ENCODE peak calls at places on chromosome 1, in five cellular contexts. M is SK-N-SH, Z is stomach, C is mesenchymal stem cell, I is SJSA1. N is an unnamed sample.
A peak's percentile ranks its signal among the peaks of the same experiment; 100 is the strongest.

GRCh38 chr1:161816201-161816600 is 50.1 kb downstream of the ATF6 start:
- DNase-seq in M (peak; percentile 3), Z (no peak), C (peak; percentile 77), I (no peak), N (no peak)

GRCh38 chr1:173195596-173196088 is 11.5 kb downstream of the TNFSF4 start:
- DNase-seq in M (no peak), Z (no peak), C (no peak), I (no peak), N (no peak)

GRCh38 chr1:28056129-28056925 is 32.1 kb downstream of the EYA3 start:
- DNase-seq in M (no peak), Z (no peak), C (no peak), I (no peak), N (no peak)

GRCh38 chr1:54016343-54017282 is 1.4 kb downstream of the LDLRAD1 start:
- DNase-seq in M (peak; percentile 17), Z (peak; percentile 71), C (peak; percentile 80), I (peak; percentile 61), N (no peak)

GRCh38 chr1:33256701-33257387 is 552 bp downstream of the ZNF362 start:
- DNase-seq in M (no peak), Z (peak; percentile 78), C (peak; percentile 84), I (peak; percentile 92), N (peak; percentile 64)

GRCh38 chr1:27940297-27940696 is 5.5 kb downstream of the SMPDL3B start:
- DNase-seq in M (peak; percentile 53), Z (peak; percentile 59), C (peak; percentile 14), I (no peak), N (no peak)

GRCh38 chr1:15201221-15201620 is 45.8 kb upstream of the FHAD1 start:
- DNase-seq in M (no peak), Z (no peak), C (no peak), I (no peak), N (no peak)

GRCh38 chr1:14924455-14925325 is 228.9 kb upstream of the TMEM51 start:
- DNase-seq in M (peak; percentile 90), Z (peak; percentile 57), C (peak; percentile 82), I (no peak), N (no peak)

GRCh38 chr1:52237430-52237829 is 95.5 kb downstream of the ZFYVE9 start:
- DNase-seq in M (no peak), Z (no peak), C (peak; percentile 74), I (no peak), N (peak; percentile 11)

GRCh38 chr1:31897534-31898100 is 40.6 kb downstream of the PTP4A2 start:
- DNase-seq in M (peak; percentile 55), Z (no peak), C (no peak), I (no peak), N (no peak)

GRCh38 chr1:94768046-94768445 is 52.1 kb upstream of the SLC44A3 start:
- DNase-seq in M (no peak), Z (no peak), C (no peak), I (no peak), N (no peak)

GRCh38 chr1:203327684-203328457 is 22.6 kb downstream of the BTG2 start:
- DNase-seq in M (peak; percentile 83), Z (peak; percentile 66), C (peak; percentile 68), I (peak; percentile 53), N (no peak)

GRCh38 chr1:231390071-231390470 is 32.0 kb downstream of the EGLN1 start:
- DNase-seq in M (no peak), Z (no peak), C (peak; percentile 69), I (no peak), N (no peak)

GRCh38 chr1:45999507-45999906 is 132.9 kb downstream of the PIK3R3 start:
- DNase-seq in M (no peak), Z (no peak), C (no peak), I (no peak), N (no peak)

GRCh38 chr1:160097196-160097910 is 1.1 kb downstream of the IGSF8 start:
- DNase-seq in M (no peak), Z (no peak), C (no peak), I (no peak), N (no peak)

GRCh38 chr1:99268021-99268420 is 3.7 kb downstream of the PLPPR4 start:
- DNase-seq in M (no peak), Z (no peak), C (no peak), I (no peak), N (no peak)

GRCh38 chr1:161153682-161154337 is at the start of gene UFC1:
- DNase-seq in M (peak; percentile 79), Z (peak; percentile 80), C (peak; percentile 95), I (peak; percentile 85), N (peak; percentile 75)

GRCh38 chr1:156480411-156481192 is 20.0 kb downstream of the MEF2D start:
- DNase-seq in M (peak; percentile 84), Z (peak; percentile 71), C (peak; percentile 63), I (no peak), N (no peak)

GRCh38 chr1:10980094-10980577 is 32.3 kb upstream of the TARDBP start:
- DNase-seq in M (no peak), Z (peak; percentile 88), C (peak; percentile 38), I (no peak), N (peak; percentile 32)

GRCh38 chr1:201945157-201945556 is 1.2 kb downstream of the LMOD1 start:
- DNase-seq in M (no peak), Z (no peak), C (peak; percentile 26), I (no peak), N (no peak)

GRCh38 chr1:83694449-83694848 is 304.5 kb downstream of the TTLL7 start:
- DNase-seq in M (no peak), Z (no peak), C (no peak), I (no peak), N (no peak)

GRCh38 chr1:33181038-33181861 is 593 bp downstream of the TRIM62 start:
- DNase-seq in M (peak; percentile 81), Z (peak; percentile 40), C (peak; percentile 79), I (peak; percentile 73), N (no peak)

GRCh38 chr1:74485622-74486021 is 26.8 kb downstream of the LRRC53 start:
- DNase-seq in M (no peak), Z (no peak), C (no peak), I (no peak), N (no peak)

GRCh38 chr1:193705473-193706074 is 519.2 kb upstream of the B3GALT2 start:
- DNase-seq in M (no peak), Z (no peak), C (peak; percentile 38), I (no peak), N (no peak)

GRCh38 chr1:37809942-37810341 is 1.9 kb upstream of the YRDC start:
- DNase-seq in M (no peak), Z (no peak), C (no peak), I (no peak), N (no peak)

GRCh38 chr1:85111709-85112108 is 63.4 kb upstream of the MCOLN3 start:
- DNase-seq in M (no peak), Z (no peak), C (no peak), I (no peak), N (no peak)

GRCh38 chr1:47569681-47570470 is 132.0 kb downstream of the FOXD2 start:
- DNase-seq in M (no peak), Z (peak; percentile 65), C (peak; percentile 89), I (peak; percentile 91), N (peak; percentile 68)

GRCh38 chr1:163361123-163361934 is 39.6 kb downstream of the NUF2 start:
- DNase-seq in M (peak; percentile 27), Z (no peak), C (peak; percentile 6), I (no peak), N (no peak)

GRCh38 chr1:34946211-34946610 is 16.8 kb upstream of the DLGAP3 start:
- DNase-seq in M (no peak), Z (no peak), C (no peak), I (no peak), N (no peak)

GRCh38 chr1:19888112-19888511 is 5.9 kb downstream of the OTUD3 start:
- DNase-seq in M (no peak), Z (no peak), C (no peak), I (no peak), N (no peak)

GRCh38 chr1:39676951-39677350 is 5.0 kb upstream of the NT5C1A start:
- DNase-seq in M (no peak), Z (no peak), C (peak; percentile 38), I (no peak), N (no peak)

GRCh38 chr1:201169971-201170532 is 15.8 kb upstream of the TMEM9 start:
- DNase-seq in M (no peak), Z (no peak), C (peak; percentile 15), I (no peak), N (no peak)

GRCh38 chr1:111594128-111594693 is 25.4 kb upstream of the RAP1A start:
- DNase-seq in M (no peak), Z (no peak), C (no peak), I (no peak), N (no peak)

GRCh38 chr1:20361805-20362381 is 71.2 kb downstream of the VWA5B1 start:
- DNase-seq in M (peak; percentile 79), Z (peak; percentile 32), C (peak; percentile 50), I (peak; percentile 84), N (no peak)

GRCh38 chr1:228120351-228121091 is 11.4 kb upstream of the MRPL55 start:
- DNase-seq in M (no peak), Z (no peak), C (no peak), I (no peak), N (no peak)

GRCh38 chr1:243236604-243237252 is 18.4 kb downstream of the CEP170 start:
- DNase-seq in M (no peak), Z (no peak), C (no peak), I (no peak), N (no peak)
- H3K4me3 ChIP-seq in M (no peak overlapping the region), Z (no peak overlapping the region), C (no peak overlapping the region), I (no peak overlapping the region), N (no peak overlapping the region)

GRCh38 chr1:151132676-151133338 is 13.6 kb downstream of the SEMA6C start:
- DNase-seq in M (peak; percentile 37), Z (no peak), C (no peak), I (no peak), N (no peak)
- H3K27ac ChIP-seq in M (no peak overlapping the region), Z (no peak overlapping the region), C (no peak overlapping the region), I (no peak overlapping the region), N (no peak overlapping the region)

DNA sequence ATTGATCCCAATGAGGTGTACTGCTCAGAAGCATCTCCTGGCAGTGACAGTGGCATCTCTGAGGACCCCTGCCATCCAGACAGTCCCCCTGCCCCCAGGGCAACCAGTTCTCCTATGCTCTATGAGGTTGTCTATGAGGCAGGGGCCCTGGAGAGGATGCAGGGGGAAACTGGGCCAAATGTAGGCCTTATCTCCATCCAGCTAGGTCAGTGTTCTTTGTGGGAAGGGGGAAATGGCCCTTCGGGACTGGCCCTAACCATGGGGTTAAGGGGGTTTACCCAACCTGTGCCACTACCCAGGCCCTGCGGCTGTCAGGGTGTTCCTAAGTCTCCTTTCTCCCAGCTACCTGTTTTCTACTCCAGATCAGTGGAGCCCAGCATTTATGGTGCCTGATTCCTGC is 1.3 kb downstream of the CREB3L4 start:
- DNase-seq in M (no peak), Z (no peak), C (no peak), I (no peak), N (no peak)
- H3K4me3 ChIP-seq in M (peak overlapping the region; percentile 61), Z (peak overlapping the region; percentile 48), C (no peak overlapping the region), I (no peak overlapping the region), N (no peak overlapping the region)

GRCh38 chr1:12456979-12457378 is 161.0 kb downstream of the DHRS3 start:
- DNase-seq in M (no peak), Z (no peak), C (no peak), I (peak; percentile 59), N (no peak)
- H3K27ac ChIP-seq in M (peak overlapping the region; percentile 52), Z (no peak overlapping the region), C (no peak overlapping the region), I (peak overlapping the region; percentile 81), N (no peak overlapping the region)